ENCODE peak calls at places on chromosomes 3 and 15, in six cellular contexts. One of them, this sample, is unnamed.

GRCh38 chr15:69417581-69417980 is 3.4 kb downstream of the KIF23 start:
- DNase-seq in NCI-H146: no peak
- DNase-seq in Karpas-422: no peak
- DNase-seq in cardiac fibroblast: peak; percentile 30
- DNase-seq in AG09319: no peak
- DNase-seq in HuH-7.5: no peak
- DNase-seq in this sample: no peak

GRCh38 chr15:26773485-26773877 is 615 bp upstream of the GABRB3 start:
- DNase-seq in AG09319: no peak
- DNase-seq in NCI-H146: peak; percentile 38
- DNase-seq in HuH-7.5: no peak
- DNase-seq in Karpas-422: no peak
- DNase-seq in cardiac fibroblast: no peak
- DNase-seq in this sample: no peak

GRCh38 chr3:141498592-141499223 is 11.9 kb downstream of the RASA2 start:
- DNase-seq in AG09319: no peak
- DNase-seq in NCI-H146: no peak
- DNase-seq in cardiac fibroblast: peak; percentile 10
- DNase-seq in HuH-7.5: no peak
- DNase-seq in Karpas-422: peak; percentile 86
- DNase-seq in this sample: no peak

GRCh38 chr3:143970773-143971366 is 753 bp upstream of the DIPK2A start:
- DNase-seq in Karpas-422: peak; percentile 84
- DNase-seq in cardiac fibroblast: peak; percentile 62
- DNase-seq in HuH-7.5: peak; percentile 43
- DNase-seq in NCI-H146: peak; percentile 92
- DNase-seq in AG09319: no peak
- DNase-seq in this sample: no peak

GRCh38 chr3:197000211-197000610 is 29.4 kb downstream of the MELTF start:
- DNase-seq in NCI-H146: no peak
- DNase-seq in HuH-7.5: no peak
- DNase-seq in AG09319: no peak
- DNase-seq in Karpas-422: no peak
- DNase-seq in cardiac fibroblast: peak; percentile 40
- DNase-seq in this sample: peak; percentile 18

GRCh38 chr3:61876797-61877196 is 315.4 kb downstream of the PTPRG start:
- DNase-seq in HuH-7.5: no peak
- DNase-seq in cardiac fibroblast: peak; percentile 74
- DNase-seq in AG09319: peak; percentile 32
- DNase-seq in NCI-H146: no peak
- DNase-seq in Karpas-422: no peak
- DNase-seq in this sample: peak; percentile 88

GRCh38 chr3:49346797-49347251 is 7.0 kb upstream of the USP4 start:
- DNase-seq in HuH-7.5: no peak
- DNase-seq in Karpas-422: no peak
- DNase-seq in cardiac fibroblast: peak; percentile 89
- DNase-seq in NCI-H146: no peak
- DNase-seq in AG09319: no peak
- DNase-seq in this sample: no peak

GRCh38 chr15:37880009-37880834 is 54.2 kb upstream of the TMCO5A start:
- DNase-seq in NCI-H146: peak; percentile 0
- DNase-seq in AG09319: peak; percentile 11
- DNase-seq in HuH-7.5: no peak
- DNase-seq in cardiac fibroblast: peak; percentile 74
- DNase-seq in Karpas-422: peak; percentile 70
- DNase-seq in this sample: peak; percentile 66

GRCh38 chr15:50182233-50183013 is 427 bp downstream of the SLC27A2 start:
- DNase-seq in Karpas-422: no peak
- DNase-seq in NCI-H146: peak; percentile 71
- DNase-seq in cardiac fibroblast: peak; percentile 28
- DNase-seq in AG09319: no peak
- DNase-seq in HuH-7.5: no peak
- DNase-seq in this sample: peak; percentile 45

GRCh38 chr3:170007031-170007663 is 30.6 kb upstream of the GPR160 start:
- DNase-seq in HuH-7.5: no peak
- DNase-seq in AG09319: peak; percentile 15
- DNase-seq in cardiac fibroblast: peak; percentile 80
- DNase-seq in NCI-H146: no peak
- DNase-seq in Karpas-422: no peak
- DNase-seq in this sample: peak; percentile 92

GRCh38 chr3:145807990-145808389 is 353.0 kb downstream of the PLOD2 start:
- DNase-seq in AG09319: no peak
- DNase-seq in NCI-H146: peak; percentile 43
- DNase-seq in cardiac fibroblast: peak; percentile 43
- DNase-seq in Karpas-422: no peak
- DNase-seq in HuH-7.5: peak; percentile 8
- DNase-seq in this sample: peak; percentile 82

GRCh38 chr15:84858231-84858630 is 26.2 kb upstream of the SLC28A1 start:
- DNase-seq in NCI-H146: no peak
- DNase-seq in cardiac fibroblast: no peak
- DNase-seq in AG09319: no peak
- DNase-seq in Karpas-422: no peak
- DNase-seq in HuH-7.5: no peak
- DNase-seq in this sample: no peak

GRCh38 chr3:109910772-109911171 is 573.4 kb upstream of the DPPA4 start:
- DNase-seq in HuH-7.5: no peak
- DNase-seq in cardiac fibroblast: no peak
- DNase-seq in NCI-H146: no peak
- DNase-seq in Karpas-422: no peak
- DNase-seq in AG09319: no peak
- DNase-seq in this sample: no peak

GRCh38 chr15:75446146-75446545 is 5.3 kb downstream of the SIN3A start:
- DNase-seq in cardiac fibroblast: no peak
- DNase-seq in HuH-7.5: no peak
- DNase-seq in AG09319: no peak
- DNase-seq in NCI-H146: no peak
- DNase-seq in Karpas-422: no peak
- DNase-seq in this sample: no peak

GRCh38 chr3:50089603-50089945 is 855 bp downstream of the RBM5 start:
- DNase-seq in cardiac fibroblast: peak; percentile 35
- DNase-seq in AG09319: no peak
- DNase-seq in NCI-H146: peak; percentile 3
- DNase-seq in HuH-7.5: peak; percentile 35
- DNase-seq in Karpas-422: no peak
- DNase-seq in this sample: peak; percentile 28

GRCh38 chr3:9022305-9022985 is 59.2 kb upstream of the RAD18 start:
- DNase-seq in AG09319: no peak
- DNase-seq in cardiac fibroblast: no peak
- DNase-seq in HuH-7.5: no peak
- DNase-seq in NCI-H146: no peak
- DNase-seq in Karpas-422: no peak
- DNase-seq in this sample: no peak

GRCh38 chr3:184716652-184717607 is 5.1 kb upstream of the MAGEF1 start:
- DNase-seq in cardiac fibroblast: peak; percentile 49
- DNase-seq in NCI-H146: peak; percentile 26
- DNase-seq in HuH-7.5: no peak
- DNase-seq in AG09319: no peak
- DNase-seq in Karpas-422: no peak
- DNase-seq in this sample: peak; percentile 66

GRCh38 chr15:63800245-63800644 is 33.5 kb downstream of the HERC1 start:
- DNase-seq in AG09319: no peak
- DNase-seq in Karpas-422: no peak
- DNase-seq in HuH-7.5: no peak
- DNase-seq in NCI-H146: no peak
- DNase-seq in cardiac fibroblast: no peak
- DNase-seq in this sample: no peak

GRCh38 chr3:116322761-116323160 is 122.5 kb downstream of the LSAMP start:
- DNase-seq in NCI-H146: no peak
- DNase-seq in Karpas-422: no peak
- DNase-seq in HuH-7.5: no peak
- DNase-seq in cardiac fibroblast: no peak
- DNase-seq in AG09319: no peak
- DNase-seq in this sample: no peak

GRCh38 chr3:169931747-169932520 is 20.6 kb downstream of the SAMD7 start:
- DNase-seq in Karpas-422: peak; percentile 95
- DNase-seq in AG09319: no peak
- DNase-seq in NCI-H146: peak; percentile 10
- DNase-seq in HuH-7.5: no peak
- DNase-seq in cardiac fibroblast: no peak
- DNase-seq in this sample: no peak

GRCh38 chr15:71807691-71808091 is 2.7 kb upstream of the NR2E3 start:
- DNase-seq in NCI-H146: no peak
- DNase-seq in HuH-7.5: no peak
- DNase-seq in AG09319: no peak
- DNase-seq in cardiac fibroblast: peak; percentile 47
- DNase-seq in Karpas-422: no peak
- DNase-seq in this sample: no peak

GRCh38 chr3:71488391-71488809 is 95.1 kb downstream of the FOXP1 start:
- DNase-seq in HuH-7.5: no peak
- DNase-seq in cardiac fibroblast: no peak
- DNase-seq in AG09319: no peak
- DNase-seq in Karpas-422: no peak
- DNase-seq in NCI-H146: peak; percentile 57
- DNase-seq in this sample: no peak

This sample was measured in cardiac muscle cell.